ENCODE peak calls at places on chromosomes 7 and 10, in five cellular contexts. One of them, this sample, is unnamed.
A peak's percentile ranks its signal among the peaks of the same experiment; 100 is the strongest.

GRCh38 chr7:1675036-1675671 is 5.1 kb downstream of the ELFN1 start:
- DNase-seq in iPS-NIHi11: peak; percentile 7
- DNase-seq in cardiac fibroblast: no peak
- DNase-seq in NCI-H2081 treated with DMSO at 0.1 percent for 48 hours: no peak
- DNase-seq in T47D: no peak
- DNase-seq in this sample: no peak

GRCh38 chr10:125159486-125159931 is 854 bp downstream of the CTBP2 start:
- DNase-seq in iPS-NIHi11: no peak
- DNase-seq in cardiac fibroblast: no peak
- DNase-seq in NCI-H2081 treated with DMSO at 0.1 percent for 48 hours: no peak
- DNase-seq in T47D: peak; percentile 22
- DNase-seq in this sample: no peak

GRCh38 chr10:130179640-130180039 is 43.4 kb downstream of the GLRX3 start:
- DNase-seq in iPS-NIHi11: peak; percentile 66
- DNase-seq in cardiac fibroblast: peak; percentile 85
- DNase-seq in NCI-H2081 treated with DMSO at 0.1 percent for 48 hours: no peak
- DNase-seq in T47D: no peak
- DNase-seq in this sample: peak; percentile 13

GRCh38 chr7:66173856-66174255 is 31.3 kb upstream of the TPST1 start:
- DNase-seq in iPS-NIHi11: no peak
- DNase-seq in cardiac fibroblast: no peak
- DNase-seq in NCI-H2081 treated with DMSO at 0.1 percent for 48 hours: no peak
- DNase-seq in T47D: no peak
- DNase-seq in this sample: no peak

GRCh38 chr10:28043941-28044340 is 45.1 kb upstream of the ODAD2 start:
- DNase-seq in iPS-NIHi11: no peak
- DNase-seq in cardiac fibroblast: no peak
- DNase-seq in NCI-H2081 treated with DMSO at 0.1 percent for 48 hours: no peak
- DNase-seq in T47D: no peak
- DNase-seq in this sample: no peak

GRCh38 chr7:29091121-29091601 is 55.2 kb downstream of the CPVL start:
- DNase-seq in iPS-NIHi11: no peak
- DNase-seq in cardiac fibroblast: no peak
- DNase-seq in NCI-H2081 treated with DMSO at 0.1 percent for 48 hours: no peak
- DNase-seq in T47D: no peak
- DNase-seq in this sample: no peak

GRCh38 chr7:107998660-107999480 is 4.1 kb downstream of the LAMB1 start:
- DNase-seq in iPS-NIHi11: no peak
- DNase-seq in cardiac fibroblast: no peak
- DNase-seq in NCI-H2081 treated with DMSO at 0.1 percent for 48 hours: no peak
- DNase-seq in T47D: no peak
- DNase-seq in this sample: no peak

GRCh38 chr10:51389415-51390342 is 309.7 kb downstream of the CSTF2T start:
- DNase-seq in iPS-NIHi11: peak; percentile 70
- DNase-seq in cardiac fibroblast: peak; percentile 91
- DNase-seq in NCI-H2081 treated with DMSO at 0.1 percent for 48 hours: no peak
- DNase-seq in T47D: peak; percentile 50
- DNase-seq in this sample: no peak

GRCh38 chr7:2008936-2009540 is 223.7 kb downstream of the MAD1L1 start:
- DNase-seq in iPS-NIHi11: no peak
- DNase-seq in cardiac fibroblast: no peak
- DNase-seq in NCI-H2081 treated with DMSO at 0.1 percent for 48 hours: no peak
- DNase-seq in T47D: no peak
- DNase-seq in this sample: no peak

GRCh38 chr7:5377279-5377678 is 46.4 kb downstream of the TNRC18 start:
- DNase-seq in iPS-NIHi11: no peak
- DNase-seq in cardiac fibroblast: no peak
- DNase-seq in NCI-H2081 treated with DMSO at 0.1 percent for 48 hours: no peak
- DNase-seq in T47D: no peak
- DNase-seq in this sample: no peak

GRCh38 chr10:73655990-73656298 is at the start of gene SYNPO2L:
- DNase-seq in iPS-NIHi11: no peak
- DNase-seq in cardiac fibroblast: no peak
- DNase-seq in NCI-H2081 treated with DMSO at 0.1 percent for 48 hours: no peak
- DNase-seq in T47D: no peak
- DNase-seq in this sample: no peak